ENCODE peak calls at places on chromosomes 7 and 10, in four cellular contexts. C is IMR-90, N is ovary, G is prostate gland. I is an unnamed sample. For H3K4me1, the result is how much of the 10 kb centered on the place peaks cover.

GRCh38 chr7:137655804-137656203 is 191.0 kb downstream of the DGKI start:
- DNase-seq in C (no peak), G (no peak), N (no peak), I (no peak)

GRCh38 chr7:154946166-154946565 is 56.8 kb downstream of the PAXIP1 start:
- DNase-seq in G (no peak), C (no peak), N (no peak), I (no peak)

GRCh38 chr7:90833443-90833842 is 237.3 kb downstream of the CDK14 start:
- DNase-seq in C (peak), G (no peak), N (no peak), I (no peak)

GRCh38 chr7:131945313-131945831 is 388.9 kb upstream of the PODXL start:
- DNase-seq in N (peak), G (peak), C (peak), I (peak)

GRCh38 chr7:31794851-31795250 is 107.8 kb downstream of the PPP1R17 start:
- DNase-seq in C (no peak), N (no peak), G (no peak), I (no peak)

GRCh38 chr10:14583252-14583651 is 191.4 kb downstream of the FAM107B start:
- DNase-seq in C (no peak), G (no peak), N (no peak), I (no peak)

GRCh38 chr10:95711492-95711891 is 17.8 kb upstream of the TCTN3 start:
- DNase-seq in C (no peak), N (no peak), G (no peak), I (no peak)

GRCh38 chr10:92848037-92848440 is 281 bp upstream of the EXOC6 start:
- DNase-seq in C (no peak), N (no peak), G (no peak), I (no peak)

GRCh38 chr7:117689421-117689820 is 183.8 kb downstream of the CTTNBP2 start:
- DNase-seq in G (no peak), C (no peak), N (no peak), I (no peak)

DNA sequence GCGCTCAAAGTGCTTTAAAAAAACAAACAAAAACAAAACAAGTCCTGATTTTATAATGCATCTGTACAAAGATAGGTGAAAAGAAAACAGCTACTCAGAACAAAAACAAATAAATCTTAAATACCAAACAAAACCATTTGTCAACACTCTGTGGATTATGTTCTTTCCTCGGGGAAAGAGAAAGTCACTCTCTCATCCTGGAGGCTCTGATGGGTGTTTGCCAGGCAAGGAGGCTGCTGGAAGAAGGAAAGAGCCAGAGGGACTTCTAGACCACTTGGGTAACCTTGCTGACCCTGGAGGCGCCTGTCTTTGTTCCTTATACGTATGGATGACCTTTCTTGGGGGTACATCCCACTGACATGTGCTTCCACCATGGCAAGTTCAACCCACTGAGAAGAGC is 92.7 kb downstream of the ZRANB1 start:
- DNase-seq in N (no peak), G (no peak), C (no peak), I (no peak)
- H3K4me1 ChIP-seq in N (under half), G (under half), C (under half), I (under half)

DNA sequence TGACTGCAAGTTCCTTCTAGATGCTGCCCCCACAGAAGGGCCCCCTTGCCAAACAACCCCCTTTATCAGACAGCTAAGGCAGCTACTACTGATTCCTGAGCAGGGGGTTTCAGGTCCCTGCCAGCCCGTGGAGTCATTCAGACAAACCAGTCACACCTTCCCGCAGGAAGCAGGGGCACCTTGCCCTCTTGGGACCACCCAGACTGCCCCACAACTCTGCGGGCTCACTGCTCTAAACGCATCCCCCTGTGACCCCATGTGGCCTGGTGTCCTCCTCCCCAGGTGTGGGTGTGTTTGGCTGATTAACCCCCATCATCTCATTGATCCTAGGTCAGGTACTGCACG is 298.9 kb downstream of the TCERG1L start:
- DNase-seq in C (no peak), G (no peak), N (no peak), I (peak)
- TF ChIP-seq POLR2A in C (no peak), G (no peak), N (no peak), I (no peak)

DNA sequence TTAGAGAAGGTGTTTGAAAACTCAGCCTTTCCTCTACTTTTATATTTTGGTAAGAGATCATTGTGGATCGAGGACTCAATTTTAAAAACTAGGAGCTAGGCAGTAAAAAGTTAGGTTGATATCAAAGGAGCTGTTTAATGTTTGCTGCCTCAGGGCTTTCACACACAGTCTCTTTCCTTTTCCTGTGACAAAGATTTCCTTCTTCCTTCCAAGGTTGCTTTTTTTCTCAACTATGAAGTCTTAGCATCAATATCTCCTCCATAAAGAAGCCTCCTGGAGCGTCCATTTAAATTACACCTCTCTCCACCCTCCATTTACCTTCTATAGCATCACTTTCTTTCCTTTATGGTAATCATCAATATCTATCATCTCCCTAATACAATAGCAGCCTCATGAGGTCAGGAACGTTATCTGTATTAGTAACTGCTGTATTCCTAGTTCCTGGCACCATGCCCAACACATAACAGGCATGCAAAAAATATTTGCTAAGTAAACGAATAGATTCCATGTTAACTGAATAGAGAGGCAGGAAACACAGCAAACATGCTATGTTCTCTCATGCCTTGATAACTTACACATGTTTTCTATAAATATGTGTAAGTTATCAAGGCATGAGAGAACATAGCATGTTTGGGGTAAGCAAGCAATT is 48.5 kb downstream of the GNAT3 start:
- DNase-seq in N (no peak), G (no peak), C (peak), I (no peak)
- H3K4me1 ChIP-seq in N (under half), G (under half), C (under half), I (under half)

GRCh38 chr7:55365103-55365679 is at the start of gene LANCL2:
- DNase-seq in G (peak), N (no peak), C (peak), I (no peak)

GRCh38 chr7:55366461-55367138 is 1.5 kb downstream of the LANCL2 start:
- DNase-seq in N (no peak), C (no peak), G (no peak), I (no peak)

GRCh38 chr7:55363386-55364170 is 1.6 kb upstream of the LANCL2 start:
- DNase-seq in N (no peak), G (no peak), C (no peak), I (no peak)

GRCh38 chr7:55367283-55367840 is 2.2 kb downstream of the LANCL2 start:
- DNase-seq in N (no peak), C (no peak), G (no peak), I (no peak)

GRCh38 chr7:55365680-55366460 is 733 bp downstream of the LANCL2 start:
- DNase-seq in G (peak), N (peak), C (peak), I (peak)
- TF ChIP-seq POLR2A in G (peak), N (peak), C (peak), I (peak)

GRCh38 chr7:116226664-116227063 is 16.3 kb downstream of the TES start:
- DNase-seq in C (peak), G (no peak), N (no peak), I (no peak)
- H3K4me1 ChIP-seq in C (under half), G (under half), N (under half), I (under half)

GRCh38 chr10:132063432-132063831 is 2.3 kb upstream of the JAKMIP3 start:
- DNase-seq in C (no peak), N (no peak), G (no peak), I (no peak)
- TF ChIP-seq POLR2A in C (no peak), N (no peak), G (no peak), I (no peak)

GRCh38 chr10:124640538-124641231 is 103.5 kb downstream of the FAM53B start:
- DNase-seq in C (no peak), G (no peak), N (peak), I (no peak)

GRCh38 chr10:124639206-124639605 is 105.0 kb downstream of the FAM53B start:
- DNase-seq in G (no peak), C (no peak), N (no peak), I (no peak)

GRCh38 chr10:124640056-124640455 is 104.1 kb downstream of the FAM53B start:
- DNase-seq in N (no peak), G (no peak), C (no peak), I (no peak)

GRCh38 chr10:124641282-124642075 is 102.7 kb downstream of the FAM53B start:
- DNase-seq in N (no peak), C (peak), G (no peak), I (no peak)

GRCh38 chr10:124639646-124640045 is 104.5 kb downstream of the FAM53B start:
- DNase-seq in C (no peak), N (no peak), G (no peak), I (no peak)
- H3K4me1 ChIP-seq in C (under half), N (under half), G (under half), I (under half)

I was measured in right lobe of liver.